ENCODE peak calls at places on chromosomes 6 and 20, in four cellular contexts. One of them, this sample, is unnamed. For H3K27me3, the result is how much of the 10 kb centered on the place peaks cover.

GRCh38 chr6:31122803-31123706 is 2.8 kb upstream of the CDSN start:
- DNase-seq in HepG2: peak
- DNase-seq in H1: no peak
- DNase-seq in GM12878: no peak
- DNase-seq in this sample: no peak

GRCh38 chr6:142551145-142551811 is 249.5 kb downstream of the ADGRG6 start:
- DNase-seq in GM12878: no peak
- DNase-seq in HepG2: no peak
- DNase-seq in H1: no peak
- DNase-seq in this sample: no peak

GRCh38 chr6:56688521-56688920 is 45.8 kb upstream of the DST start:
- DNase-seq in H1: no peak
- DNase-seq in GM12878: no peak
- DNase-seq in HepG2: no peak
- DNase-seq in this sample: no peak

GRCh38 chr6:89048286-89048923 is 32.1 kb upstream of the PNRC1 start:
- DNase-seq in H1: no peak
- DNase-seq in GM12878: no peak
- DNase-seq in HepG2: no peak
- DNase-seq in this sample: no peak

GRCh38 chr6:145544031-145544430 is 191.3 kb downstream of the EPM2A start:
- DNase-seq in HepG2: no peak
- DNase-seq in GM12878: no peak
- DNase-seq in H1: no peak
- DNase-seq in this sample: no peak

GRCh38 chr6:105270511-105270910 is 90.7 kb upstream of the POPDC3 start:
- DNase-seq in HepG2: no peak
- DNase-seq in H1: no peak
- DNase-seq in GM12878: no peak
- DNase-seq in this sample: no peak

GRCh38 chr6:37794825-37795224 is 24.7 kb upstream of the ZFAND3 start:
- DNase-seq in H1: no peak
- DNase-seq in GM12878: no peak
- DNase-seq in HepG2: no peak
- DNase-seq in this sample: no peak

GRCh38 chr20:21511850-21512633 is 1.8 kb downstream of the NKX2-2 start:
- DNase-seq in H1: no peak
- DNase-seq in HepG2: no peak
- DNase-seq in GM12878: no peak
- DNase-seq in this sample: no peak

GRCh38 chr6:137491478-137491877 is 2.7 kb downstream of the OLIG3 start:
- DNase-seq in GM12878: no peak
- DNase-seq in H1: no peak
- DNase-seq in HepG2: no peak
- DNase-seq in this sample: no peak

GRCh38 chr20:56400001-56400640 is 7.7 kb downstream of the CSTF1 start:
- DNase-seq in GM12878: peak
- DNase-seq in HepG2: peak
- DNase-seq in H1: no peak
- DNase-seq in this sample: peak

GRCh38 chr6:79868098-79868722 is 79.1 kb downstream of the ELOVL4 start:
- DNase-seq in H1: no peak
- DNase-seq in GM12878: peak
- DNase-seq in HepG2: peak
- DNase-seq in this sample: peak

DNA sequence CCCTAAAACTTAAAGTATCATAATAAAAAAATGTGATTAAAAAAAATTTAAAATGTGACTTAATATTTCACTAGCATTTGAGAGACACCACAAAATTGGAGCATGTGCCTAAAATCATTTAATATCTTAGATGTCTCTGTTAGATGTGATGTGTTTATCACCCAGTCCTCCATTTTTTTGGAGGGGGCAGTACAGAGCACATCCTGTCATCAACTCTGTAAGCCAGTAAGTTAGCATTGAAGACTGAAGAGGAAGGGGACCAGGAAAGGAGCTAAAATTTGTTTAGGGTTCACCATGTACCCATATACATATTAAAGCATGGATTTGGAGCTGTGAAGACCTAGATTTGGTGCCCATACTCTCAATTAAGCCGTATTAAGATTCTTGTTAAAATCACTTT is 30.7 kb upstream of the ADIG start:
- DNase-seq in HepG2: peak
- DNase-seq in GM12878: no peak
- DNase-seq in H1: no peak
- DNase-seq in this sample: no peak
- TF ChIP-seq SUZ12 in HepG2: no peak
- TF ChIP-seq SUZ12 in GM12878: no peak
- TF ChIP-seq SUZ12 in H1: no peak
- TF ChIP-seq SUZ12 in this sample: no peak

DNA sequence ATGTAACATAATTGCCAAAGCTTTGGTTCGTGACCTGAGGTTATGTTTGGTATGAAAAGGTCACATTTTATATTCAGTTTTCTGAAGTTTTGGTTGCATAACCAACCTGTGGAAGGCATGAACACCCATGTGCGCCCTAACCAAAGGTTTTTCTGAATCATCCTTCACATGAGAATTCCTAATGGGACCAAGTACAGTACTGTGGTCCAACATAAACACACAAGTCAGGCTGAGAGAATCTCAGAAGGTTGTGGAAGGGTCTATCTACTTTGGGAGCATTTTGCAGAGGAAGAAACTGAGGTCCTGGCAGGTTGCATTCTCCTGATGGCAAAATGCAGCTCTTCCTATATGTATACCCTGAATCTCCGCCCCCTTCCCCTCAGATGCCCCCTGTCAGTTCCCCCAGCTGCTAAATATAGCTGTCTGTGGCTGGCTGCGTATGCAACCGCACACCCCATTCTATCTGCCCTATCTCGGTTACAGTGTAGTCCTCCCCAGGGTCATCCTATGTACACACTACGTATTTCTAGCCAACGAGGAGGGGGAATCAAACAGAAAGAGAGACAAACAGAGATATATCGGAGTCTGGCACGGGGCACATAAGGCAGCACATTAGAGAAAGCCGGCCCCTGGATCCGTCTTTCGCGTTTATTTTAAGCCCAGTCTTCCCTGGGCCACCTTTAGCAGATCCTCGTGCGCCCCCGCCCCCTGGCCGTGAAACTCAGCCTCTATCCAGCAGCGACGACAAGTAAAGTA is 547 bp upstream of the ESR1 start:
- DNase-seq in H1: no peak
- DNase-seq in HepG2: no peak
- DNase-seq in GM12878: no peak
- DNase-seq in this sample: no peak
- H3K27me3 ChIP-seq in H1: under half
- H3K27me3 ChIP-seq in HepG2: under half
- H3K27me3 ChIP-seq in GM12878: under half
- H3K27me3 ChIP-seq in this sample: under half

GRCh38 chr6:157994126-157994795 is 12.6 kb downstream of the SYNJ2 start:
- DNase-seq in GM12878: no peak
- DNase-seq in HepG2: peak
- DNase-seq in H1: no peak
- DNase-seq in this sample: no peak
- TF ChIP-seq SUZ12 in GM12878: no peak
- TF ChIP-seq SUZ12 in HepG2: no peak
- TF ChIP-seq SUZ12 in H1: no peak
- TF ChIP-seq SUZ12 in this sample: no peak

GRCh38 chr6:107565165-107565723 is 75.3 kb downstream of the SOBP start:
- DNase-seq in H1: no peak
- DNase-seq in HepG2: peak
- DNase-seq in GM12878: no peak
- DNase-seq in this sample: no peak

GRCh38 chr6:107561325-107561724 is 71.4 kb downstream of the SOBP start:
- DNase-seq in H1: no peak
- DNase-seq in HepG2: no peak
- DNase-seq in GM12878: no peak
- DNase-seq in this sample: no peak

GRCh38 chr6:107563694-107564093 is 73.8 kb downstream of the SOBP start:
- DNase-seq in GM12878: no peak
- DNase-seq in HepG2: no peak
- DNase-seq in H1: no peak
- DNase-seq in this sample: no peak

GRCh38 chr6:107567643-107568042 is 77.7 kb downstream of the SOBP start:
- DNase-seq in HepG2: no peak
- DNase-seq in GM12878: no peak
- DNase-seq in H1: no peak
- DNase-seq in this sample: no peak

GRCh38 chr6:107564223-107564855 is 74.4 kb downstream of the SOBP start:
- DNase-seq in H1: no peak
- DNase-seq in HepG2: no peak
- DNase-seq in GM12878: no peak
- DNase-seq in this sample: no peak
- H3K27me3 ChIP-seq in H1: under half
- H3K27me3 ChIP-seq in HepG2: under half
- H3K27me3 ChIP-seq in GM12878: under half
- H3K27me3 ChIP-seq in this sample: under half

GRCh38 chr6:139701003-139701402 is 326.6 kb upstream of the CITED2 start:
- DNase-seq in GM12878: no peak
- DNase-seq in H1: no peak
- DNase-seq in HepG2: no peak
- DNase-seq in this sample: no peak

GRCh38 chr6:139695361-139695760 is 320.9 kb upstream of the CITED2 start:
- DNase-seq in H1: no peak
- DNase-seq in HepG2: no peak
- DNase-seq in GM12878: no peak
- DNase-seq in this sample: no peak

GRCh38 chr6:139699335-139699734 is 324.9 kb upstream of the CITED2 start:
- DNase-seq in HepG2: no peak
- DNase-seq in H1: no peak
- DNase-seq in GM12878: no peak
- DNase-seq in this sample: no peak

GRCh38 chr6:139701695-139702094 is 327.2 kb upstream of the CITED2 start:
- DNase-seq in H1: no peak
- DNase-seq in HepG2: no peak
- DNase-seq in GM12878: no peak
- DNase-seq in this sample: no peak

DNA sequence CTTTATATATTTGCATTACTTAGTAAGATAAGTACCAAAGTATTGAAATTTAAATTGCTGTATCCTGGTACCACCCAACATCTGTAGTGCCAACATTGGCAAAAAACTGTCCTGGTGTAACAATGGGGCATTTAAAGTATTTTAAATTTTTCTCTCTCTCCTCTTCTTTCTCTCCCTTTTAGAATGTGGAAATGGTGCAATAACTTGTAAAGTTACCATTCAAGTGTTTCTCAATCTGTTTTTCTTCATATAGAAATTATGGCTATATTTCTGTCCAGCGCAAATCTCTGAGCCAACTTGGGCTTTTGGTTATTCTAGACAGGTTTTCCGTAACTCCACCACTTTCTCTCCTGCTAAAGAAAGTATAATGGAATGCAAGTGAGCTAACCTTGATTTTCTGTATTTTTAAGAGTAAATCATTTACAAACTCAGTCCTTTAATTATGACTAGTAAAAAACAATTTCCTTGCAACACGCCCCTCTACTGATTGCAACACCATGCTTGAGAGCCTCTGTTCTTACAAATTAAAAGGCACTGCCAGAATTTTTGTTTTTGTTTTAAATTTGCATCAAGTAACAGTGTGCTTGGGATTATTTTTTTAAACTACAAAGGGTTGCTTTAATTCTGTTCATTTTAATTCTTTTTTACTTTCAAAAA is 324.2 kb upstream of the CITED2 start:
- DNase-seq in HepG2: no peak
- DNase-seq in H1: no peak
- DNase-seq in GM12878: no peak
- DNase-seq in this sample: no peak
- TF ChIP-seq SUZ12 in HepG2: no peak
- TF ChIP-seq SUZ12 in H1: no peak
- TF ChIP-seq SUZ12 in GM12878: no peak
- TF ChIP-seq SUZ12 in this sample: no peak

GRCh38 chr20:62484478-62484877 is 8.7 kb upstream of the GATA5 start:
- DNase-seq in GM12878: no peak
- DNase-seq in H1: no peak
- DNase-seq in HepG2: no peak
- DNase-seq in this sample: no peak

GRCh38 chr20:62482136-62482833 is 6.5 kb upstream of the GATA5 start:
- DNase-seq in HepG2: no peak
- DNase-seq in H1: no peak
- DNase-seq in GM12878: no peak
- DNase-seq in this sample: no peak

GRCh38 chr20:62485062-62485700 is 9.4 kb upstream of the GATA5 start:
- DNase-seq in GM12878: no peak
- DNase-seq in H1: no peak
- DNase-seq in HepG2: no peak
- DNase-seq in this sample: no peak

GRCh38 chr20:62482970-62483369 is 7.2 kb upstream of the GATA5 start:
- DNase-seq in H1: no peak
- DNase-seq in GM12878: no peak
- DNase-seq in HepG2: no peak
- DNase-seq in this sample: no peak

DNA sequence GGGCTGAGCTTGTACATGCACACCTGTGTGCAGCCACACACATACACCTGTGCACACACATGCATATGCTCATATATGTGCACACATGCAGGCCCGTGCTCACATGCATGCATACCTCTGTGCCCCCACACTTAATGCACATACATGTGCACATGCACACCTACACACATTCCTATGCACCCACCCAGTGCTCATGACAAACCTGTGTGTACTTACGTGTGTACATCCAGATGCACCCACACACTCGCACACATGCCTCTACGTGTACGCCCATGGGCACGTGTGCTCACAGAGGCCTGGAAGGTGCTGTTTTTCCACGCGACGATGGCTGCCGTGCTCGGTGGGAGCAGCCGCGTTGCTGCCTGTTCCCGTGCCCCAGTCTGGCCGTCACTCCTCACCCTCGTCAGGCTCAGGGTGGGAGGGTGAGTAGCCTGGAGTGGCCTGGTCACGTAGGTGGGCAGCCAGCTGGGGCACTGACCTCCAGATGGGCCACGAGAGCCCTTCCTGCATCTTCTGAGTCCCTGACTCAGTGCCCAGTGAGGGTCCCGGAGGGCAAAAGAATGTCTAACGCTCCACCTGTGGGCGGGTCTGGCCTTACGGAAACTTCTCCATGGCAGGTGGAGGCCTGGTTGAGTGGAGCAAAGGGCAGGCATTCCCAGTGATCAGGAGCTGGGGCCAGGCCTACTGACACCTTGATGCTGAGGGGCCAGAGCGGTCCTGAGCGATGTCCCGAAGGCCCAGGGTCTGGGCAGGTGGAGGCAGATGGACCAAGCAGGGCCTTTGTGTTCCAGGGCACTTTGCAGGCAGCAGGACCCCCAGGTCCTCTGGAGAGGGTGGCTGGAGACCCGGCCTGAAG is 8.0 kb upstream of the GATA5 start:
- DNase-seq in H1: no peak
- DNase-seq in GM12878: no peak
- DNase-seq in HepG2: no peak
- DNase-seq in this sample: no peak
- H3K27me3 ChIP-seq in H1: half or more
- H3K27me3 ChIP-seq in GM12878: under half
- H3K27me3 ChIP-seq in HepG2: under half
- H3K27me3 ChIP-seq in this sample: half or more

This sample was measured in NT2/D1.